ENCODE peak calls at places on chromosome 2, in seven cellular contexts. One of them, this sample, is unnamed.

GRCh38 chr2:27738349-27739057 is 33.0 kb upstream of the MRPL33 start:
- DNase-seq in NCI-H1436: no peak
- DNase-seq in NCI-H1417 treated with DMSO at 0.1 percent for 48 hours: no peak
- DNase-seq in stimulated activated CD4-positive, alpha-beta T cell treated with anti-CD3 and anti-CD28 coated beads, Interleukin-2, amount 100 ng/mL, for 48 hours: no peak
- DNase-seq in neural crest cell: no peak
- DNase-seq in NCI-H1930: no peak
- DNase-seq in Daoy: no peak
- DNase-seq in this sample: no peak

GRCh38 chr2:78431241-78431640 is 594.3 kb upstream of the REG3G start:
- DNase-seq in NCI-H1436: no peak
- DNase-seq in NCI-H1417 treated with DMSO at 0.1 percent for 48 hours: no peak
- DNase-seq in stimulated activated CD4-positive, alpha-beta T cell treated with anti-CD3 and anti-CD28 coated beads, Interleukin-2, amount 100 ng/mL, for 48 hours: no peak
- DNase-seq in neural crest cell: no peak
- DNase-seq in NCI-H1930: no peak
- DNase-seq in Daoy: no peak
- DNase-seq in this sample: no peak

GRCh38 chr2:191636235-191636543 is 41.7 kb upstream of the NABP1 start:
- DNase-seq in NCI-H1436: no peak
- DNase-seq in NCI-H1417 treated with DMSO at 0.1 percent for 48 hours: no peak
- DNase-seq in stimulated activated CD4-positive, alpha-beta T cell treated with anti-CD3 and anti-CD28 coated beads, Interleukin-2, amount 100 ng/mL, for 48 hours: no peak
- DNase-seq in neural crest cell: no peak
- DNase-seq in NCI-H1930: no peak
- DNase-seq in Daoy: peak
- DNase-seq in this sample: no peak

GRCh38 chr2:226002438-226002837 is 602.9 kb downstream of the NYAP2 start:
- DNase-seq in NCI-H1436: no peak
- DNase-seq in NCI-H1417 treated with DMSO at 0.1 percent for 48 hours: no peak
- DNase-seq in stimulated activated CD4-positive, alpha-beta T cell treated with anti-CD3 and anti-CD28 coated beads, Interleukin-2, amount 100 ng/mL, for 48 hours: no peak
- DNase-seq in neural crest cell: no peak
- DNase-seq in NCI-H1930: no peak
- DNase-seq in Daoy: peak
- DNase-seq in this sample: no peak

GRCh38 chr2:96325038-96325883 is at the start of gene ITPRIPL1:
- DNase-seq in NCI-H1436: no peak
- DNase-seq in NCI-H1417 treated with DMSO at 0.1 percent for 48 hours: no peak
- DNase-seq in stimulated activated CD4-positive, alpha-beta T cell treated with anti-CD3 and anti-CD28 coated beads, Interleukin-2, amount 100 ng/mL, for 48 hours: peak
- DNase-seq in neural crest cell: peak
- DNase-seq in NCI-H1930: no peak
- DNase-seq in Daoy: no peak
- DNase-seq in this sample: no peak

GRCh38 chr2:191740016-191740419 is 62.1 kb downstream of the NABP1 start:
- DNase-seq in NCI-H1436: no peak
- DNase-seq in NCI-H1417 treated with DMSO at 0.1 percent for 48 hours: no peak
- DNase-seq in stimulated activated CD4-positive, alpha-beta T cell treated with anti-CD3 and anti-CD28 coated beads, Interleukin-2, amount 100 ng/mL, for 48 hours: no peak
- DNase-seq in neural crest cell: no peak
- DNase-seq in NCI-H1930: no peak
- DNase-seq in Daoy: no peak
- DNase-seq in this sample: no peak

GRCh38 chr2:56084117-56084936 is 99.5 kb upstream of the CCDC85A start:
- DNase-seq in NCI-H1436: no peak
- DNase-seq in NCI-H1417 treated with DMSO at 0.1 percent for 48 hours: no peak
- DNase-seq in stimulated activated CD4-positive, alpha-beta T cell treated with anti-CD3 and anti-CD28 coated beads, Interleukin-2, amount 100 ng/mL, for 48 hours: no peak
- DNase-seq in neural crest cell: no peak
- DNase-seq in NCI-H1930: no peak
- DNase-seq in Daoy: peak
- DNase-seq in this sample: no peak

GRCh38 chr2:232120911-232121310 is 159.4 kb downstream of the DIS3L2 start:
- DNase-seq in NCI-H1436: no peak
- DNase-seq in NCI-H1417 treated with DMSO at 0.1 percent for 48 hours: no peak
- DNase-seq in stimulated activated CD4-positive, alpha-beta T cell treated with anti-CD3 and anti-CD28 coated beads, Interleukin-2, amount 100 ng/mL, for 48 hours: no peak
- DNase-seq in neural crest cell: no peak
- DNase-seq in NCI-H1930: no peak
- DNase-seq in Daoy: peak
- DNase-seq in this sample: no peak

GRCh38 chr2:72755647-72756423 is 70.0 kb downstream of the EXOC6B start:
- DNase-seq in NCI-H1436: no peak
- DNase-seq in NCI-H1417 treated with DMSO at 0.1 percent for 48 hours: no peak
- DNase-seq in stimulated activated CD4-positive, alpha-beta T cell treated with anti-CD3 and anti-CD28 coated beads, Interleukin-2, amount 100 ng/mL, for 48 hours: no peak
- DNase-seq in neural crest cell: no peak
- DNase-seq in NCI-H1930: peak
- DNase-seq in Daoy: no peak
- DNase-seq in this sample: no peak

GRCh38 chr2:26706616-26707473 is 14.3 kb downstream of the KCNK3 start:
- DNase-seq in NCI-H1436: no peak
- DNase-seq in NCI-H1417 treated with DMSO at 0.1 percent for 48 hours: no peak
- DNase-seq in stimulated activated CD4-positive, alpha-beta T cell treated with anti-CD3 and anti-CD28 coated beads, Interleukin-2, amount 100 ng/mL, for 48 hours: no peak
- DNase-seq in neural crest cell: no peak
- DNase-seq in NCI-H1930: no peak
- DNase-seq in Daoy: no peak
- DNase-seq in this sample: no peak

GRCh38 chr2:74328074-74328473 is 15.1 kb downstream of the SLC4A5 start:
- DNase-seq in NCI-H1436: no peak
- DNase-seq in NCI-H1417 treated with DMSO at 0.1 percent for 48 hours: no peak
- DNase-seq in stimulated activated CD4-positive, alpha-beta T cell treated with anti-CD3 and anti-CD28 coated beads, Interleukin-2, amount 100 ng/mL, for 48 hours: no peak
- DNase-seq in neural crest cell: no peak
- DNase-seq in NCI-H1930: no peak
- DNase-seq in Daoy: no peak
- DNase-seq in this sample: no peak

GRCh38 chr2:188294547-188294946 is 2.9 kb downstream of the GULP1 start:
- DNase-seq in NCI-H1436: no peak
- DNase-seq in NCI-H1417 treated with DMSO at 0.1 percent for 48 hours: no peak
- DNase-seq in stimulated activated CD4-positive, alpha-beta T cell treated with anti-CD3 and anti-CD28 coated beads, Interleukin-2, amount 100 ng/mL, for 48 hours: no peak
- DNase-seq in neural crest cell: no peak
- DNase-seq in NCI-H1930: no peak
- DNase-seq in Daoy: no peak
- DNase-seq in this sample: no peak

GRCh38 chr2:85134255-85135065 is 1.3 kb downstream of the TCF7L1 start:
- DNase-seq in NCI-H1436: no peak
- DNase-seq in NCI-H1417 treated with DMSO at 0.1 percent for 48 hours: no peak
- DNase-seq in stimulated activated CD4-positive, alpha-beta T cell treated with anti-CD3 and anti-CD28 coated beads, Interleukin-2, amount 100 ng/mL, for 48 hours: no peak
- DNase-seq in neural crest cell: peak
- DNase-seq in NCI-H1930: no peak
- DNase-seq in Daoy: no peak
- DNase-seq in this sample: no peak

This sample was measured in NCI-H1092.